ENCODE peak calls at places on chromosome 1, in six cellular contexts. B, G, R, P, H and S are unnamed samples. For H3K4me1 and H3K9me3, the result is how much of the 10 kb centered on the place peaks cover.

GRCh38 chr1:234722904-234723588 is 113.1 kb upstream of the IRF2BP2 start:
- DNase-seq in B (peak), G (peak), R (peak), P (no peak), H (peak), S (peak)

GRCh38 chr1:5596651-5597050 is 395.6 kb downstream of the NPHP4 start:
- DNase-seq in B (no peak), G (no peak), R (no peak), P (no peak), H (no peak), S (no peak)

GRCh38 chr1:221149111-221149510 is 269.9 kb downstream of the HLX start:
- DNase-seq in B (no peak), G (no peak), R (no peak), P (no peak), H (peak), S (no peak)

GRCh38 chr1:207309775-207310273 is 11.7 kb upstream of the CD55 start:
- DNase-seq in B (no peak), G (peak), R (peak), P (no peak), H (peak), S (no peak)

GRCh38 chr1:212915245-212916091 is 34.9 kb upstream of the VASH2 start:
- DNase-seq in B (peak), G (peak), R (peak), P (peak), H (peak), S (no peak)

GRCh38 chr1:45979074-45979777 is 153.2 kb downstream of the PIK3R3 start:
- DNase-seq in B (no peak), G (no peak), R (peak), P (no peak), H (peak), S (no peak)

GRCh38 chr1:57832616-57833015 is 408.8 kb upstream of the DAB1 start:
- DNase-seq in B (no peak), G (no peak), R (no peak), P (peak), H (no peak), S (no peak)

GRCh38 chr1:109383087-109383779 is 14.5 kb downstream of the SORT1 start:
- DNase-seq in B (no peak), G (no peak), R (no peak), P (peak), H (no peak), S (no peak)

GRCh38 chr1:228411121-228411520 is 4.5 kb upstream of the TRIM11 start:
- DNase-seq in B (no peak), G (no peak), R (no peak), P (no peak), H (no peak), S (no peak)

GRCh38 chr1:200034821-200035396 is 7.4 kb downstream of the NR5A2 start:
- DNase-seq in B (no peak), G (peak), R (peak), P (peak), H (peak), S (no peak)

GRCh38 chr1:42966688-42967609 is 8.3 kb upstream of the SLC2A1 start:
- DNase-seq in B (no peak), G (peak), R (peak), P (no peak), H (peak), S (no peak)

GRCh38 chr1:55490556-55490955 is 275.4 kb upstream of the USP24 start:
- DNase-seq in B (no peak), G (no peak), R (peak), P (no peak), H (peak), S (no peak)

GRCh38 chr1:228825840-228826484 is 90.7 kb downstream of the RHOU start:
- DNase-seq in B (no peak), G (no peak), R (no peak), P (no peak), H (no peak), S (no peak)

GRCh38 chr1:13786541-13786940 is 86.6 kb downstream of the PRDM2 start:
- DNase-seq in B (no peak), G (no peak), R (no peak), P (no peak), H (no peak), S (no peak)

GRCh38 chr1:47533176-47534039 is 95.6 kb downstream of the FOXD2 start:
- DNase-seq in B (peak), G (peak), R (peak), P (peak), H (peak), S (peak)

GRCh38 chr1:225410036-225410435 is 17.8 kb downstream of the LBR start:
- DNase-seq in B (no peak), G (no peak), R (no peak), P (no peak), H (no peak), S (no peak)

GRCh38 chr1:10918531-10918930 is 93.9 kb upstream of the TARDBP start:
- DNase-seq in B (no peak), G (no peak), R (peak), P (no peak), H (peak), S (peak)

GRCh38 chr1:230836347-230836746 is 32.0 kb downstream of the C1orf198 start:
- DNase-seq in B (no peak), G (no peak), R (no peak), P (no peak), H (no peak), S (no peak)

GRCh38 chr1:228004331-228004871 is 2.4 kb upstream of the WNT3A start:
- DNase-seq in B (peak), G (peak), R (no peak), P (peak), H (no peak), S (no peak)

GRCh38 chr1:154445040-154445472 is 39.9 kb downstream of the IL6R start:
- DNase-seq in B (no peak), G (no peak), R (peak), P (no peak), H (peak), S (no peak)

GRCh38 chr1:151408891-151409290 is 9.5 kb downstream of the PSMB4 start:
- DNase-seq in B (no peak), G (no peak), R (peak), P (no peak), H (peak), S (no peak)

GRCh38 chr1:175268720-175269119 is 76.1 kb upstream of the KIAA0040 start:
- DNase-seq in B (no peak), G (no peak), R (no peak), P (no peak), H (no peak), S (no peak)

GRCh38 chr1:31822766-31823165 is 6.9 kb upstream of the SPOCD1 start:
- DNase-seq in B (no peak), G (no peak), R (peak), P (no peak), H (peak), S (no peak)

GRCh38 chr1:175287377-175287776 is 94.8 kb upstream of the KIAA0040 start:
- DNase-seq in B (no peak), G (no peak), R (no peak), P (no peak), H (no peak), S (no peak)

GRCh38 chr1:62333431-62333830 is 14.2 kb upstream of the KANK4 start:
- DNase-seq in B (no peak), G (no peak), R (peak), P (no peak), H (no peak), S (no peak)

GRCh38 chr1:41663671-41664400 is 179.4 kb upstream of the EDN2 start:
- DNase-seq in B (no peak), G (no peak), R (no peak), P (no peak), H (peak), S (no peak)

GRCh38 chr1:58035523-58035922 is 511.0 kb downstream of the OMA1 start:
- DNase-seq in B (no peak), G (no peak), R (no peak), P (peak), H (no peak), S (no peak)

GRCh38 chr1:14083706-14084105 is 383.7 kb downstream of the PRDM2 start:
- DNase-seq in B (no peak), G (no peak), R (no peak), P (no peak), H (no peak), S (no peak)

GRCh38 chr1:160136926-160137200 is 14.5 kb upstream of the ATP1A4 start:
- DNase-seq in B (no peak), G (no peak), R (no peak), P (no peak), H (no peak), S (no peak)

GRCh38 chr1:19643602-19644419 is at the start of gene NBL1:
- DNase-seq in B (peak), G (peak), R (peak), P (peak), H (peak), S (no peak)

GRCh38 chr1:92755541-92756351 is 29.2 kb downstream of the EVI5 start:
- DNase-seq in B (peak), G (no peak), R (peak), P (no peak), H (peak), S (no peak)

GRCh38 chr1:5809207-5809788 is 182.9 kb downstream of the NPHP4 start:
- DNase-seq in B (no peak), G (no peak), R (no peak), P (no peak), H (no peak), S (peak)

GRCh38 chr1:41678141-41678878 is 193.8 kb upstream of the EDN2 start:
- DNase-seq in B (peak), G (peak), R (peak), P (no peak), H (peak), S (peak)

GRCh38 chr1:69088556-69088955 is 479.2 kb upstream of the LRRC7 start:
- DNase-seq in B (no peak), G (no peak), R (no peak), P (no peak), H (no peak), S (no peak)

GRCh38 chr1:17214876-17215544 is 10.1 kb downstream of the PADI1 start:
- DNase-seq in B (no peak), G (no peak), R (no peak), P (no peak), H (no peak), S (no peak)

GRCh38 chr1:60118119-60118518 is 44.5 kb upstream of the C1orf87 start:
- DNase-seq in B (no peak), G (no peak), R (no peak), P (no peak), H (no peak), S (no peak)

GRCh38 chr1:68339505-68339904 is 107.2 kb upstream of the WLS start:
- DNase-seq in B (no peak), G (no peak), R (no peak), P (no peak), H (peak), S (no peak)

DNA sequence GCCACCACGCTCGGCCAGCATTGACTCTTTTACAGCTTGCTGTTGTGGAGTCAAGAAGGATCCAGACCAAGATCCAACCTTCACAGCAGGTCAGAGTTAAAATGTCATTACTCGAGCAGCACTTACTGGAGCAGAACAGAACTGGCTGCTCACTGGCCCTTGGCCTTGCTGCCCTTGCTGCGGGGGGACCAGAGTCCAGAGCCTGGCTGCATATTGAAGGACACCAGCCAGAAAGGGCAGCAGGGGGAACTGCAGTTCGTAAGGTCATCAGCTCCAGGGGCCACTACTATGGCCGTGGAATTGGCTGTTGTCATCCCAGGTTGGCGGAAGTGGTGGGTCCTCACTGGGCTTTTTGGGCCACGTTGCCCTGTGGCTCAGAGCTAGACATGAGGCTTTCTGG is 15.3 kb upstream of the GPR137B start:
- DNase-seq in B (no peak), G (no peak), R (no peak), P (no peak), H (no peak), S (no peak)
- H3K4me1 ChIP-seq in B (under half), G (under half), R (under half), P (under half), H (under half), S (under half)

GRCh38 chr1:33359931-33360330 is 39.0 kb upstream of the A3GALT2 start:
- DNase-seq in B (no peak), G (no peak), R (no peak), P (no peak), H (no peak), S (no peak)

GRCh38 chr1:33358771-33359503 is 38.0 kb upstream of the A3GALT2 start:
- DNase-seq in B (no peak), G (no peak), R (peak), P (no peak), H (no peak), S (no peak)

GRCh38 chr1:33363470-33363861 is 42.6 kb upstream of the A3GALT2 start:
- DNase-seq in B (no peak), G (no peak), R (no peak), P (peak), H (no peak), S (no peak)

GRCh38 chr1:33360367-33360766 is 39.5 kb upstream of the A3GALT2 start:
- DNase-seq in B (no peak), G (no peak), R (no peak), P (no peak), H (no peak), S (no peak)

GRCh38 chr1:33361553-33362262 is 40.8 kb upstream of the A3GALT2 start:
- DNase-seq in B (no peak), G (no peak), R (no peak), P (no peak), H (no peak), S (no peak)
- H3K27ac ChIP-seq in B (peak), G (peak), R (no peak), P (no peak), H (no peak), S (no peak)

GRCh38 chr1:2814511-2815075 is 13.1 kb upstream of the TTC34 start:
- DNase-seq in B (no peak), G (no peak), R (no peak), P (no peak), H (no peak), S (no peak)
- H3K9me3 ChIP-seq in B (under half), G (under half), R (under half), P (under half), H (under half), S (under half)

GRCh38 chr1:27005648-27006496 is 6.8 kb downstream of the TENT5B start:
- DNase-seq in B (no peak), G (no peak), R (no peak), P (no peak), H (no peak), S (peak)

GRCh38 chr1:27004471-27005165 is 8.0 kb downstream of the TENT5B start:
- DNase-seq in B (peak), G (peak), R (peak), P (no peak), H (peak), S (peak)

GRCh38 chr1:27005166-27005530 is 7.5 kb downstream of the TENT5B start:
- DNase-seq in B (no peak), G (no peak), R (no peak), P (no peak), H (no peak), S (no peak)

GRCh38 chr1:27007909-27008582 is 4.6 kb downstream of the TENT5B start:
- DNase-seq in B (no peak), G (peak), R (no peak), P (no peak), H (no peak), S (peak)

GRCh38 chr1:27006683-27007082 is 6.0 kb downstream of the TENT5B start:
- DNase-seq in B (no peak), G (no peak), R (no peak), P (no peak), H (no peak), S (peak)
- H3K4me1 ChIP-seq in B (half or more), G (half or more), R (under half), P (under half), H (under half), S (under half)

GRCh38 chr1:61152066-61152465 is 69.7 kb downstream of the NFIA start:
- DNase-seq in B (no peak), G (no peak), R (no peak), P (peak), H (no peak), S (no peak)
- H3K27ac ChIP-seq in B (peak), G (peak), R (no peak), P (no peak), H (no peak), S (no peak)

DNA sequence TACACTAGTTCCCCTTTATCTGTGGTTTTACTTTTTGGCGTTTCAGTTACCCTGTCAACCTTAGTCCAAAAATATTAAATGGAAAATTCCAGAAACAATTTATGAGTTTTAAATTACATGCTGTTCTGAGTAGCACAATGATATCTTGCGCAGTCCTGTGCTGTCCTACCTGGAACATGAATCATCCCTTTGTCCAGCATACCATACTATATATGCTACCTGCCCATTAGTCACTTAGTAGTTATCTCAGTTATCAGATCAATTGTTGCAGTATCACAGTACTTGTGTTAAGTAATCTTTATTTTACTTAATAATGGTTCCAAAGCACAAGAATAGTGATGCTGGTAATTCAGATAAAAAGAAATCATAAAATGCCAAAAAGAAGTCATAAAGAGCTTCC is 52.7 kb downstream of the AGBL4 start:
- DNase-seq in B (no peak), G (no peak), R (no peak), P (no peak), H (no peak), S (no peak)
- H3K9me3 ChIP-seq in B (under half), G (under half), R (under half), P (under half), H (under half), S (under half)

GRCh38 chr1:6872573-6873261 is 87.5 kb downstream of the CAMTA1 start:
- DNase-seq in B (no peak), G (no peak), R (peak), P (no peak), H (peak), S (no peak)
- H3K4me1 ChIP-seq in B (under half), G (under half), R (under half), P (under half), H (under half), S (under half)

GRCh38 chr1:51236548-51237312 is 657 bp downstream of the RNF11 start:
- DNase-seq in B (peak), G (peak), R (peak), P (peak), H (peak), S (peak)
- H3K27ac ChIP-seq in B (peak), G (peak), R (peak), P (peak), H (peak), S (peak)

DNA sequence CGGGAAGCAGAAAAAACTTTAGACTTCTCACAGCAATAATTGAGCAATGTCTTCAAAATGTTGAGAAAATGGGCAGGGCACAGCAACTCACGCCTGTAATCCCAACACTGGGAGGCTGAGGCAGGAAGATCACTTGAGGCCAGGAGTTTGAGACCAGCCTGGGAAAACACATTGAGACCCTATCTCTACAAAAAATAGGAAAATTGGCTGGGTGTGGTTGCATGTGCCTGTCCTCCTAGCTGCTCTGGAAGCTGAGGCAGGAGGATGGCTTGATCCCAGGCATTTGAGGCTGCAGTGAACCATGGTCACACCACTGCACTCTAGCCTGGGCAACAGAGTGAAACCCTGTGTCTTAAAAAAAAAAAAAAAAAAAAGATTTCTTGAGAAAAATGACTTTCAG is 7.8 kb upstream of the ZFP69 start:
- DNase-seq in B (no peak), G (no peak), R (no peak), P (no peak), H (no peak), S (no peak)
- H3K9me3 ChIP-seq in B (under half), G (under half), R (under half), P (under half), H (half or more), S (half or more)

DNA sequence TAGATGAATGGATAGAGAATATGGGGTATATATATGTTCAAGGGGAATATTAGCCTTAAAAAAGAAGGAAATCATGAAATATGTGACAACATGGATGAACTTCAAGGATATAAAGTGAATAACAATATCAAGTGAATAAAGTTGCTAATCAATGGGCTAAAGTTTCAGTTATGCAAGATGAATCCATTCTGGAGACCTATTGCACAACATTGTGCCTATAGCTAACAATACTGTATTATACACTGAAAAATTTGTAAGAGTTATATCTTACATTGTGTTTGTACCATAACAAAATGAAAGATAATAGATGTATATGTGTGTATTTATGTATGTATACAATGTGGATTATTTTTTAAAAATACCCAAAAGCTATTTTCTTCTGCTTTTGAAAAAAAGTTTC is 96.3 kb upstream of the DPYD start:
- DNase-seq in B (no peak), G (no peak), R (no peak), P (no peak), H (no peak), S (no peak)
- H3K4me1 ChIP-seq in B (under half), G (under half), R (under half), P (under half), H (under half), S (under half)